ENCODE peak calls at places on chromosomes 13 and 19, in five cellular contexts. Q is psoas muscle, K is IMR-90, H is left ventricle myocardium inferior, M is ascending aorta. Y is an unnamed sample.

GRCh38 chr19:17703823-17704463 is 15.3 kb upstream of the MAP1S start:
- DNase-seq in Q (peak; percentile 55), K (peak; percentile 31), H (no peak), M (no peak), Y (no peak)

GRCh38 chr13:84843368-84843767 is 955.9 kb downstream of the SLITRK6 start:
- DNase-seq in Q (no peak), K (no peak), H (no peak), M (no peak), Y (no peak)

GRCh38 chr13:38690231-38690630 is 3.4 kb downstream of the FREM2 start:
- DNase-seq in Q (no peak), K (no peak), H (no peak), M (no peak), Y (no peak)

GRCh38 chr13:42777476-42777875 is 3.9 kb upstream of the FAM216B start:
- DNase-seq in Q (no peak), K (peak; percentile 28), H (no peak), M (no peak), Y (no peak)

GRCh38 chr13:87005511-87005910 is 665.7 kb upstream of the SLITRK5 start:
- DNase-seq in Q (no peak), K (no peak), H (no peak), M (no peak), Y (no peak)

GRCh38 chr13:107211073-107211472 is 643.1 kb upstream of the ARGLU1 start:
- DNase-seq in Q (peak; percentile 58), K (peak; percentile 97), H (peak; percentile 58), M (no peak), Y (no peak)

GRCh38 chr13:98279473-98280175 is 102.6 kb upstream of the RNF113B start:
- DNase-seq in Q (no peak), K (no peak), H (no peak), M (no peak), Y (no peak)

GRCh38 chr13:113137656-113138292 is 15.2 kb downstream of the F10 start:
- DNase-seq in Q (no peak), K (no peak), H (no peak), M (no peak), Y (no peak)

GRCh38 chr19:4449022-4449825 is 8.4 kb downstream of the UBXN6 start:
- DNase-seq in Q (peak; percentile 84), K (no peak), H (peak; percentile 85), M (peak; percentile 55), Y (peak; percentile 82)

DNA sequence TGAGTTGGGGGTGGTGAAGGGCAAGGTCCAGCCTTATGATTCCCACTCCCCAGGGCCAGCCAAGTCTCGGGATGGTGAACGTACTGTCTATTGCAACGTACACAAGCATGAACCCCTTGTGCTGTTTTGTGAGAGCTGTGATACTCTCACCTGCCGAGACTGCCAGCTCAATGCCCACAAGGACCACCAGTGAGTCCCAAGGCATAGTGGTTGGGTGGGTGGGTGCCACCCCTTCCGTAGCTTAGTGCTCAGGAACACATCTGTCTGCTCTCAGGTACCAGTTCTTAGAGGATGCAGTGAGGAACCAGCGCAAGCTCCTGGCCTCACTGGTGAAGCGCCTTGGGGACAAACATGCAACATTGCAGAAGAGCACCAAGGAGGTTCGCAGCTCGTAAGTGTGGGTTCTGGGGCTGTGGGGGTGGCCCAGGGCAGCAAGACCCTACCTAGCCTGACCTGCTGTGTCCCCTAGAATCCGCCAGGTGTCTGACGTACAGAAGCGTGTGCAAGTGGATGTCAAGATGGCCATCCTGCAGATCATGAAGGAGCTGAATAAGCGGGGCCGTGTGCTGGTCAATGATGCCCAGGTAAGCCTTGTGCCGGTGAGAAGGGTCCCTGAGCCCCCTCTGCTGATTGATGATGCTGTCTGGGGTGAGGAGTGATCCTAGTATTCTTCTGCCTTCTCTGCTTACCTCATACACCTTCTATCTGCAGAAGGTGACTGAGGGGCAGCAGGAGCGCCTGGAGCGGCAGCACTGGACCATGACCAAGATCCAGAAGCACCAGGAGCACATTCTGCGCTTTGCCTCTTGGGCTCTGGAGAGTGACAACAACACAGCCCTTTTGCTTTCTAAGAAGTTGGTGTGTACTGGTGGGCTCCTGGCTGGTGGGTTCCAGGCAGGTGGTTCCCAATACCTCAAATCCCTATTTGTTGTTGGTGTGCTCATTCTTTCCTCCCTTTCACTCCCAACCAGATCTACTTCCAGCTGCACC is 3.8 kb downstream of the TRIM28 start:
- DNase-seq in Q (no peak), K (no peak), H (no peak), M (no peak), Y (no peak)
- H3K4me3 ChIP-seq in Q (no peak overlapping the region), K (no peak overlapping the region), H (no peak overlapping the region), M (no peak overlapping the region), Y (no peak overlapping the region)

DNA sequence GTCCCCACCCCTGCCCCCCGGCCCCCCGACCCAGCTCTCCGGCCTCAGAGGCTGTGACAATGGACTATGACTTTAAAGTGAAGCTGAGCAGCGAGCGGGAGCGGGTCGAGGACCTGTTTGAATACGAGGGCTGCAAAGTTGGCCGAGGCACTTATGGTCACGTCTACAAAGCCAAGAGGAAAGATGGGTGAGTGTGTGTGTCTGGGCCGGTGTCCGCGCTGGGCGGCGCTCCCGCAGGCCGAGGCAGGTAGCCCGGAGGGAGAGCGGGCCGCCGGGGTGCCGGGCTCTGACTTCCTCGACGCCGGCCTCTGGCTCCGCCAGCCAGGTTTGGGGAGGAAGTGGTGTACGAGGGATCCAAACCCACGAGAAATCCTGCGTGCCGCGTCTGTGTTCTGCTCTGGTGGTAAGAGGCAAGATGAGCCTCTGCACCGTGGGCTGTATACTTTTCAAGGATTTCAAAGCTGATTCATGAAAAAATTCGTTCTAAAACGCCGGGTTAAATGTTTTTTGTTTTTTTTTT is 714 bp downstream of the CDK8 start:
- DNase-seq in Q (peak; percentile 57), K (peak; percentile 31), H (peak; percentile 46), M (peak; percentile 10), Y (peak; percentile 80)
- TF ChIP-seq CTCF in Q (no peak), K (peak; percentile 6), H (no peak), M (no peak), Y (no peak)

DNA sequence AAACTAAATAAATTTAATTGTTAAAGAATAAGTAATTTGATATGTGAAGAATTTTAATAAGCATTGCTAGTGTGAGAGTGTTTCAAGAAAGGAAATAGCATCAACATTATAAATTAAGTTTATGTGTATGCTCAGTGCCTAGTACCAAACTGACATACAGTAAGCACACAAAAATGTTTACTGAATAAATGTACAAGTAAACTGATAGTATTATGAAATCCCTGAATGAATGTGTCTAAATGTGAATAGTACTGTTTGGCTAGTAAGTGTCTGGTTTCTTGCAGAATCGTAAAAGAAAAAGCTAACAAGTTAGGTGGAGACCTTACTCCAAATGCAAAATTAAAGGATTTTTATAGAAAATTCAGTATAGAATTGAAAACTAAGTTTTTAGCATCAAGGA is 233.6 kb downstream of the PCDH9 start:
- DNase-seq in Q (no peak), K (peak; percentile 18), H (no peak), M (no peak), Y (no peak)
- H3K4me3 ChIP-seq in Q (no peak overlapping the region), K (no peak overlapping the region), H (no peak overlapping the region), M (no peak overlapping the region), Y (no peak overlapping the region)

GRCh38 chr19:55538132-55538531 is 1.2 kb upstream of the SBK2 start:
- DNase-seq in Q (no peak), K (no peak), H (no peak), M (no peak), Y (no peak)

GRCh38 chr19:55537741-55538111 is 793 bp upstream of the SBK2 start:
- DNase-seq in Q (no peak), K (peak; percentile 69), H (no peak), M (no peak), Y (no peak)

GRCh38 chr19:55535579-55536350 is 1.2 kb downstream of the SBK2 start:
- DNase-seq in Q (no peak), K (no peak), H (no peak), M (no peak), Y (no peak)

GRCh38 chr19:55536366-55536765 is 567 bp downstream of the SBK2 start:
- DNase-seq in Q (no peak), K (no peak), H (no peak), M (no peak), Y (no peak)

GRCh38 chr19:55536951-55537740 is at the start of gene SBK2:
- DNase-seq in Q (no peak), K (no peak), H (no peak), M (no peak), Y (no peak)
- TF ChIP-seq CTCF in Q (peak; percentile 16), K (peak; percentile 32), H (peak; percentile 51), M (no peak), Y (no peak)

GRCh38 chr13:73991884-73992283 is 142.3 kb downstream of the KLF12 start:
- DNase-seq in Q (no peak), K (no peak), H (no peak), M (no peak), Y (no peak)
- H3K4me3 ChIP-seq in Q (no peak overlapping the region), K (no peak overlapping the region), H (no peak overlapping the region), M (no peak overlapping the region), Y (no peak overlapping the region)

GRCh38 chr13:33287142-33287882 is 1.8 kb upstream of the STARD13 start:
- DNase-seq in Q (no peak), K (no peak), H (no peak), M (no peak), Y (no peak)

GRCh38 chr13:33284916-33285315 is 639 bp downstream of the STARD13 start:
- DNase-seq in Q (no peak), K (no peak), H (no peak), M (no peak), Y (no peak)

GRCh38 chr13:33284016-33284415 is 1.5 kb downstream of the STARD13 start:
- DNase-seq in Q (no peak), K (peak; percentile 65), H (no peak), M (no peak), Y (no peak)

GRCh38 chr13:33286143-33286542 is 588 bp upstream of the STARD13 start:
- DNase-seq in Q (no peak), K (no peak), H (no peak), M (no peak), Y (no peak)

GRCh38 chr13:33285420-33286124 is at the start of gene STARD13:
- DNase-seq in Q (peak; percentile 91), K (peak; percentile 98), H (peak; percentile 94), M (peak; percentile 92), Y (peak; percentile 92)
- TF ChIP-seq CTCF in Q (peak; percentile 33), K (peak; percentile 64), H (peak; percentile 65), M (peak; percentile 34), Y (peak; percentile 35)

Y was measured in heart left ventricle.